ENCODE peak calls at places on chromosome 10, in eight cellular contexts. N is HCT116, E is SK-N-SH, K is GM23248, G is neural progenitor cell, X is PC-3, D is GM23338, W is hepatocyte. F is an unnamed sample. For H4K20me1, the result is how much of the 10 kb centered on the place peaks cover.

GRCh38 chr10:88754272-88754671 is 5.5 kb upstream of the LIPN start:
- DNase-seq in N (no peak), E (peak), K (peak), G (no peak), X (peak), D (no peak), W (no peak), F (no peak)

GRCh38 chr10:97321032-97321806 is 2.1 kb downstream of the FRAT1 start:
- DNase-seq in N (no peak), E (no peak), K (no peak), G (peak), X (no peak), D (peak), W (peak), F (no peak)

GRCh38 chr10:21278491-21279216 is 246.8 kb downstream of the SKIDA1 start:
- DNase-seq in N (peak), E (peak), K (peak), G (peak), X (peak), D (peak), W (peak), F (peak)

GRCh38 chr10:114284346-114285071 is 45.5 kb downstream of the VWA2 start:
- DNase-seq in N (no peak), E (no peak), K (no peak), G (no peak), X (no peak), D (no peak), W (no peak), F (no peak)

GRCh38 chr10:91944880-91945630 is 21.5 kb downstream of the BTAF1 start:
- DNase-seq in N (no peak), E (no peak), K (peak), G (no peak), X (peak), D (no peak), W (no peak), F (no peak)

GRCh38 chr10:46556515-46557318 is at the start of gene GPRIN2:
- DNase-seq in N (no peak), E (peak), K (no peak), G (peak), X (peak), D (peak), W (peak), F (no peak)

GRCh38 chr10:120963587-120964220 is 112.5 kb downstream of the WDR11 start:
- DNase-seq in N (no peak), E (no peak), K (no peak), G (no peak), X (no peak), D (peak), W (no peak), F (no peak)

GRCh38 chr10:117684211-117684610 is 141.7 kb downstream of the EMX2 start:
- DNase-seq in N (no peak), E (no peak), K (no peak), G (no peak), X (no peak), D (no peak), W (no peak), F (no peak)

GRCh38 chr10:70743430-70743788 is 41.8 kb downstream of the TBATA start:
- DNase-seq in N (no peak), E (no peak), K (no peak), G (no peak), X (no peak), D (no peak), W (no peak), F (no peak)

GRCh38 chr10:125411724-125412123 is 251.4 kb upstream of the CTBP2 start:
- DNase-seq in N (peak), E (no peak), K (peak), G (no peak), X (peak), D (no peak), W (no peak), F (no peak)

GRCh38 chr10:24722131-24722675 is 1.5 kb downstream of the ARHGAP21 start:
- DNase-seq in N (no peak), E (no peak), K (no peak), G (no peak), X (no peak), D (peak), W (no peak), F (no peak)

GRCh38 chr10:103618575-103619423 is 125.3 kb downstream of the NEURL1 start:
- DNase-seq in N (no peak), E (peak), K (peak), G (no peak), X (no peak), D (no peak), W (no peak), F (no peak)

GRCh38 chr10:26481914-26482550 is 43.9 kb downstream of the APBB1IP start:
- DNase-seq in N (no peak), E (no peak), K (no peak), G (no peak), X (no peak), D (no peak), W (no peak), F (peak)

GRCh38 chr10:75399461-75400162 is 2.0 kb downstream of the ZNF503 start:
- DNase-seq in N (no peak), E (peak), K (peak), G (peak), X (peak), D (peak), W (peak), F (no peak)

GRCh38 chr10:68101066-68101465 is 8.2 kb upstream of the MYPN start:
- DNase-seq in N (no peak), E (no peak), K (no peak), G (no peak), X (no peak), D (no peak), W (no peak), F (no peak)

GRCh38 chr10:86346169-86346793 is 20.3 kb downstream of the GRID1 start:
- DNase-seq in N (no peak), E (peak), K (no peak), G (peak), X (no peak), D (no peak), W (no peak), F (no peak)

GRCh38 chr10:82308641-82309040 is 433.6 kb downstream of the NRG3 start:
- DNase-seq in N (no peak), E (no peak), K (no peak), G (no peak), X (no peak), D (no peak), W (no peak), F (no peak)

GRCh38 chr10:620417-620816 is 69.1 kb downstream of the DIP2C start:
- DNase-seq in N (no peak), E (no peak), K (no peak), G (no peak), X (no peak), D (no peak), W (no peak), F (peak)

GRCh38 chr10:58967551-58968418 is 208.7 kb upstream of the PHYHIPL start:
- DNase-seq in N (no peak), E (peak), K (no peak), G (peak), X (no peak), D (peak), W (peak), F (no peak)

GRCh38 chr10:82377608-82378007 is 502.6 kb downstream of the NRG3 start:
- DNase-seq in N (no peak), E (no peak), K (peak), G (peak), X (no peak), D (peak), W (peak), F (no peak)

DNA sequence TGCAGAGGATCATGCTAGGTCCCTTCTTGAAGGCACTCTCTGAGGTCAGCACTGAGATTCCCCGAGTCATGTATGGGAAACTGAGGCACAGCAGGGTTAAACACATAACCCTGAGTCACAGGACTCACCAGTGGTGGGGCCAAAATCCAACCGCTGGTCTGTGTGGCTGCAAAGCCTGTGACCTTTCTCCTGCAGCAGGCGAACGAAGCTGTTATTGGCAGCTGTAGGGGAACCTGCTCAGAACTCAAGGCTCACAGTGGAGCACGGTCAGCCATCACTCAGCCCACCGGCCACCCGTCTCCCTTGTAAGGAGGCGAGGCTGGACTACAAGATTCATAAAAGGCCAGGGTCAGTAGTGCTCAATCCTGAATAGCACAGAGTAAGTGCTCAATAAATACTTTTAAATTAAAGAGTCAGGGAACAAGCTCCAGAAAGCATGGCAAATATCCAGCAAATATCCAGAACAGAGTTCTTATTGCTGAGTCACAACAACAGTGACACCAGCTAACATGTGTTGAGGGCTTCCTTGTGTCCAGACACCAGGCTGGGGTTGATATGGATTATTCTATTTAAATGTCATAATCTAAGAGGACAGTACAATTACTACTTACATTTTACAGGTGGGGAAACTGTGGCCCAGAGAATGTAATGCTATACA is 34.9 kb downstream of the CHST15 start:
- DNase-seq in N (no peak), E (no peak), K (no peak), G (no peak), X (peak), D (no peak), W (no peak), F (no peak)
- H4K20me1 ChIP-seq in N (under half), E (under half), K (under half), G (under half), X (under half), D (under half), W (under half), F (under half)

GRCh38 chr10:78196964-78197363 is 163.3 kb downstream of the RPS24 start:
- DNase-seq in N (no peak), E (no peak), K (peak), G (no peak), X (peak), D (no peak), W (peak), F (no peak)
- TF ChIP-seq EZH2phosphoT487 in N (no peak), E (no peak), K (no peak), G (no peak), X (no peak), D (no peak), W (no peak), F (no peak)

GRCh38 chr10:126956712-126957108 is 51.5 kb downstream of the DOCK1 start:
- DNase-seq in N (no peak), E (no peak), K (no peak), G (no peak), X (no peak), D (no peak), W (no peak), F (no peak)

GRCh38 chr10:126959431-126959830 is 54.2 kb downstream of the DOCK1 start:
- DNase-seq in N (no peak), E (no peak), K (no peak), G (no peak), X (no peak), D (no peak), W (no peak), F (no peak)

GRCh38 chr10:126955396-126955795 is 50.2 kb downstream of the DOCK1 start:
- DNase-seq in N (no peak), E (no peak), K (no peak), G (no peak), X (no peak), D (no peak), W (no peak), F (no peak)

GRCh38 chr10:126955934-126956711 is 50.9 kb downstream of the DOCK1 start:
- DNase-seq in N (no peak), E (no peak), K (peak), G (no peak), X (no peak), D (no peak), W (no peak), F (no peak)

GRCh38 chr10:126957111-126957510 is 51.9 kb downstream of the DOCK1 start:
- DNase-seq in N (no peak), E (no peak), K (no peak), G (no peak), X (no peak), D (no peak), W (no peak), F (no peak)
- H4K20me1 ChIP-seq in N (under half), E (half or more), K (under half), G (under half), X (under half), D (under half), W (under half), F (under half)

GRCh38 chr10:93711891-93712290 is 9.5 kb upstream of the FRA10AC1 start:
- DNase-seq in N (no peak), E (no peak), K (peak), G (no peak), X (no peak), D (no peak), W (no peak), F (no peak)
- TF ChIP-seq EZH2phosphoT487 in N (no peak), E (no peak), K (no peak), G (no peak), X (no peak), D (no peak), W (no peak), F (no peak)

GRCh38 chr10:63224241-63224640 is 91.1 kb downstream of the NRBF2 start:
- DNase-seq in N (no peak), E (no peak), K (no peak), G (no peak), X (no peak), D (no peak), W (no peak), F (no peak)
- H4K20me1 ChIP-seq in N (under half), E (half or more), K (under half), G (under half), X (under half), D (half or more), W (half or more), F (under half)

GRCh38 chr10:129904323-129904722 is 59.8 kb downstream of the EBF3 start:
- DNase-seq in N (no peak), E (no peak), K (no peak), G (no peak), X (no peak), D (no peak), W (no peak), F (no peak)

GRCh38 chr10:129909080-129909479 is 55.0 kb downstream of the EBF3 start:
- DNase-seq in N (no peak), E (no peak), K (no peak), G (no peak), X (no peak), D (no peak), W (no peak), F (no peak)

GRCh38 chr10:129908406-129908805 is 55.7 kb downstream of the EBF3 start:
- DNase-seq in N (no peak), E (no peak), K (no peak), G (no peak), X (no peak), D (no peak), W (no peak), F (no peak)

GRCh38 chr10:129901389-129902045 is 62.6 kb downstream of the EBF3 start:
- DNase-seq in N (no peak), E (no peak), K (no peak), G (peak), X (no peak), D (peak), W (no peak), F (no peak)

GRCh38 chr10:129905553-129905952 is 58.5 kb downstream of the EBF3 start:
- DNase-seq in N (no peak), E (no peak), K (no peak), G (no peak), X (no peak), D (no peak), W (no peak), F (no peak)
- TF ChIP-seq EZH2phosphoT487 in N (no peak), E (no peak), K (no peak), G (no peak), X (no peak), D (no peak), W (no peak), F (no peak)

GRCh38 chr10:5813091-5813340 is 218 bp downstream of the GDI2 start:
- DNase-seq in N (no peak), E (no peak), K (no peak), G (no peak), X (no peak), D (no peak), W (no peak), F (no peak)

GRCh38 chr10:5814110-5815107 is 1.2 kb upstream of the GDI2 start:
- DNase-seq in N (peak), E (no peak), K (peak), G (peak), X (no peak), D (no peak), W (peak), F (peak)

GRCh38 chr10:5813341-5814109 is at the start of gene GDI2:
- DNase-seq in N (peak), E (peak), K (peak), G (peak), X (peak), D (peak), W (peak), F (peak)

GRCh38 chr10:5811387-5811821 is 1.8 kb downstream of the GDI2 start:
- DNase-seq in N (no peak), E (no peak), K (peak), G (peak), X (peak), D (peak), W (no peak), F (peak)

GRCh38 chr10:5812283-5813090 is 747 bp downstream of the GDI2 start:
- DNase-seq in N (no peak), E (peak), K (peak), G (peak), X (no peak), D (peak), W (peak), F (peak)
- H4K20me1 ChIP-seq in N (under half), E (half or more), K (under half), G (under half), X (under half), D (under half), W (half or more), F (under half)

DNA sequence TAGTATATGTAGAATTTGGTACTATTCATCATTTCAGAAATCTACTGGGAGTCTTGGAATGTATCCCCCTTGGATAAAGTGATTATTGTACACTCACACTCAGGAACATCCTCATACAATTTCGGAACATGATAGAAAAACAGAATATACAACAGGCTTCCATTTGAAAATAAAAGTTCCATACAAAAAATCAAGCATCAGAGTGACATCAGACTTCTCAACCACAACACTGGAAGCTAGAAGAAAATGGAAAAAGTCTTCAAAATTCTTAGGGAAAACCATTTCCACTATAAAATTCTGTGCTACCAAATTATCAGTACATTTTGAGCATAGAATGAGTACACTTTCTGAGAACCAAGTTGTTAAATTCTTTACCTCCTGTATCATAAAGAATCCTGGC is 8.8 kb downstream of the LYZL1 start:
- DNase-seq in N (peak), E (no peak), K (no peak), G (no peak), X (no peak), D (peak), W (no peak), F (no peak)
- TF ChIP-seq EZH2phosphoT487 in N (no peak), E (no peak), K (no peak), G (no peak), X (no peak), D (no peak), W (no peak), F (no peak)

DNA sequence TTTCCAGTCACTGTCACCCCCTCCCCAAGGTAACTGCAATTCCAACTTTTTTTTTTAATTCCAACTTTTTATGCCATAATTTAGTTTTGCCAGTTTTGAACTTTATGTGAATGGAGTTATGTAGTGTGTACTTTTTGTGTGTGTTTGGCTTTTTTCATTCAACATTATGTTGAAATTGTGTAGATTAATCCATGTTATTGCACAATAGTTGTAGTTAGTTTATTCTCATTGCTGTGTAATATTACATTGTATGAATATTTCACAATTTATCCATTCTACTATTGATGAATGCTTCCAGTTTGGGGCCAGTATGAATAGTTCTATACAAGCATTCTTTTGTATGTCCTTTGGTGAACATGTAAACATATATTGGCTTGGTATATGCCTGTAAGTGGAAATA is 32.5 kb downstream of the MXI1 start:
- DNase-seq in N (no peak), E (no peak), K (no peak), G (no peak), X (no peak), D (no peak), W (no peak), F (no peak)
- H4K20me1 ChIP-seq in N (under half), E (under half), K (under half), G (under half), X (under half), D (under half), W (under half), F (under half)